ENCODE peak calls at places on chromosomes 11 and 22, in nine cellular contexts. U, G, O, T, C, V, W, N and K are unnamed samples.

GRCh38 chr22:17842386-17842785 is 68.1 kb upstream of the BID start:
- DNase-seq in C (peak), V (peak), G (no peak), N (peak), W (no peak), O (peak), U (no peak), T (no peak), K (peak)

GRCh38 chr11:83661491-83662350 is 375.6 kb upstream of the CCDC90B start:
- DNase-seq in O (no peak), C (no peak), W (no peak), V (no peak), N (no peak), T (no peak), G (no peak), U (no peak), K (no peak)

GRCh38 chr22:44840611-44841322 is 88.4 kb downstream of the ARHGAP8 start:
- DNase-seq in N (no peak), U (no peak), W (no peak), O (no peak), V (no peak), T (no peak), G (no peak), C (no peak), K (no peak)

GRCh38 chr11:8814209-8814922 is 96.6 kb upstream of the AKIP1 start:
- DNase-seq in W (no peak), O (no peak), N (no peak), U (peak), T (no peak), V (no peak), C (no peak), G (no peak), K (no peak)

GRCh38 chr11:28463826-28464225 is 355.6 kb downstream of the METTL15 start:
- DNase-seq in V (no peak), T (no peak), W (no peak), O (no peak), N (no peak), U (no peak), C (no peak), G (no peak), K (no peak)

GRCh38 chr22:42895087-42895486 is 38.0 kb upstream of the ARFGAP3 start:
- DNase-seq in T (no peak), V (no peak), U (no peak), C (peak), N (no peak), W (no peak), G (no peak), O (no peak), K (no peak)

GRCh38 chr11:48036466-48036865 is 56.1 kb downstream of the PTPRJ start:
- DNase-seq in T (no peak), C (no peak), G (no peak), V (no peak), N (no peak), U (no peak), O (no peak), W (no peak), K (no peak)

GRCh38 chr11:115220881-115221280 is 283.3 kb downstream of the CADM1 start:
- DNase-seq in N (no peak), U (no peak), C (no peak), T (no peak), G (no peak), O (no peak), W (no peak), V (no peak), K (no peak)

GRCh38 chr11:11966826-11967668 is 41.4 kb downstream of the DKK3 start:
- DNase-seq in O (peak), T (peak), V (peak), C (peak), G (peak), W (peak), N (peak), U (peak), K (peak)

GRCh38 chr11:118694185-118694584 is 14.7 kb upstream of the TREH start:
- DNase-seq in C (no peak), O (no peak), N (no peak), W (no peak), U (no peak), T (no peak), G (no peak), V (no peak), K (no peak)

GRCh38 chr11:95884364-95884763 is 39.5 kb downstream of the MTMR2 start:
- DNase-seq in T (no peak), V (no peak), O (no peak), N (no peak), C (no peak), U (no peak), G (no peak), W (no peak), K (no peak)

GRCh38 chr11:70662691-70663098 is 264.4 kb downstream of the CTTN start:
- DNase-seq in G (no peak), U (no peak), O (no peak), N (no peak), V (no peak), C (no peak), T (no peak), W (no peak), K (no peak)

GRCh38 chr22:26887456-26887855 is 230.1 kb downstream of the MIAT start:
- DNase-seq in U (peak), W (no peak), V (no peak), T (no peak), C (no peak), G (no peak), O (no peak), N (no peak), K (no peak)

GRCh38 chr11:116170526-116171120 is 602.2 kb downstream of the BUD13 start:
- DNase-seq in G (no peak), W (no peak), T (no peak), V (no peak), U (no peak), O (no peak), N (no peak), C (no peak), K (no peak)

GRCh38 chr22:41925783-41926460 is 684 bp downstream of the TNFRSF13C start:
- DNase-seq in U (no peak), T (no peak), N (no peak), G (peak), V (peak), C (no peak), O (peak), W (peak), K (peak)

GRCh38 chr11:35418847-35419712 is at the start of gene SLC1A2:
- DNase-seq in V (no peak), W (no peak), T (peak), C (peak), N (no peak), O (peak), U (no peak), G (peak), K (no peak)

GRCh38 chr11:9341638-9342137 is 27.3 kb upstream of the TMEM41B start:
- DNase-seq in G (no peak), W (no peak), T (no peak), O (no peak), C (no peak), U (no peak), V (no peak), N (no peak), K (peak)

GRCh38 chr11:112223125-112223524 is 3.1 kb upstream of the PTS start:
- DNase-seq in O (no peak), C (no peak), T (no peak), U (no peak), V (no peak), W (no peak), N (no peak), G (no peak), K (no peak)

GRCh38 chr11:118570787-118571186 is 1.4 kb upstream of the ARCN1 start:
- DNase-seq in C (no peak), T (no peak), U (no peak), G (no peak), N (no peak), V (no peak), W (no peak), O (no peak), K (no peak)

GRCh38 chr11:128690746-128691091 is 3.2 kb upstream of the FLI1 start:
- DNase-seq in G (no peak), W (no peak), C (no peak), O (peak), V (no peak), U (no peak), T (no peak), N (no peak), K (peak)

GRCh38 chr11:122020902-122021301 is 95.1 kb downstream of the BLID start:
- DNase-seq in W (peak), C (no peak), V (no peak), O (no peak), N (no peak), U (no peak), G (no peak), T (no peak), K (no peak)

GRCh38 chr11:130002846-130003716 is 446 bp upstream of the PRDM10 start:
- DNase-seq in T (peak), U (peak), N (peak), O (peak), G (peak), W (peak), V (peak), C (peak), K (peak)

GRCh38 chr11:93905384-93905783 is 55.0 kb upstream of the VSTM5 start:
- DNase-seq in C (no peak), N (no peak), W (no peak), G (no peak), U (no peak), T (no peak), V (no peak), O (no peak), K (no peak)

GRCh38 chr22:48902983-48903650 is 924.6 kb downstream of the BRD1 start:
- DNase-seq in N (no peak), G (no peak), W (no peak), T (no peak), V (no peak), O (peak), C (no peak), U (no peak), K (no peak)

GRCh38 chr11:128262463-128263345 is 324.7 kb downstream of the ETS1 start:
- DNase-seq in O (no peak), W (no peak), V (no peak), G (no peak), N (no peak), C (no peak), T (no peak), U (no peak), K (no peak)

GRCh38 chr11:132793831-132794230 is 738.5 kb downstream of the OPCML start:
- DNase-seq in O (no peak), U (no peak), G (no peak), T (no peak), V (no peak), W (no peak), C (no peak), N (no peak), K (no peak)

GRCh38 chr22:45546333-45547015 is 43.8 kb downstream of the FBLN1 start:
- DNase-seq in U (no peak), C (no peak), N (no peak), V (no peak), O (no peak), T (no peak), G (no peak), W (no peak), K (no peak)

GRCh38 chr22:29079218-29079901 is 6.5 kb downstream of the KREMEN1 start:
- DNase-seq in V (no peak), G (no peak), O (no peak), U (no peak), N (no peak), W (no peak), T (no peak), C (no peak), K (no peak)

GRCh38 chr11:107947904-107948303 is 19.7 kb downstream of the RAB39A start:
- DNase-seq in T (no peak), N (no peak), U (no peak), C (no peak), W (no peak), G (no peak), O (no peak), V (no peak), K (no peak)

GRCh38 chr11:109680127-109680526 is 258.1 kb downstream of the C11orf87 start:
- DNase-seq in W (no peak), G (no peak), N (no peak), V (no peak), O (no peak), T (no peak), C (no peak), U (no peak), K (no peak)

GRCh38 chr11:108758458-108758857 is 93.6 kb downstream of the DDX10 start:
- DNase-seq in C (no peak), N (no peak), W (peak), G (no peak), T (no peak), U (no peak), V (no peak), O (no peak), K (no peak)

GRCh38 chr22:35310556-35311550 is 11.2 kb downstream of the TOM1 start:
- DNase-seq in C (no peak), T (no peak), U (no peak), G (peak), O (no peak), W (no peak), N (no peak), V (no peak), K (peak)

GRCh38 chr22:17098379-17098819 is 13.6 kb downstream of the IL17RA start:
- DNase-seq in O (no peak), C (no peak), V (no peak), W (no peak), T (no peak), N (no peak), G (no peak), U (no peak), K (peak)

GRCh38 chr22:45965565-45965962 is 11.4 kb downstream of the WNT7B start:
- DNase-seq in O (no peak), U (no peak), N (no peak), T (no peak), V (no peak), W (no peak), C (no peak), G (no peak), K (no peak)

GRCh38 chr11:129694538-129694937 is 121.1 kb upstream of the TMEM45B start:
- DNase-seq in T (no peak), W (no peak), C (no peak), U (peak), O (no peak), V (no peak), G (no peak), N (no peak), K (no peak)

GRCh38 chr22:26589845-26590524 is at the start of gene TPST2:
- DNase-seq in C (peak), W (peak), G (peak), U (peak), T (peak), N (peak), V (peak), O (peak), K (peak)

GRCh38 chr11:615453-616319 is at the start of gene IRF7:
- DNase-seq in U (peak), C (peak), N (peak), W (peak), G (peak), T (peak), O (peak), V (peak), K (peak)
- TF ChIP-seq POLR2A in U (peak), C (peak), N (peak), W (no peak), G (peak), T (peak), O (peak), V (no peak), K (peak)

DNA sequence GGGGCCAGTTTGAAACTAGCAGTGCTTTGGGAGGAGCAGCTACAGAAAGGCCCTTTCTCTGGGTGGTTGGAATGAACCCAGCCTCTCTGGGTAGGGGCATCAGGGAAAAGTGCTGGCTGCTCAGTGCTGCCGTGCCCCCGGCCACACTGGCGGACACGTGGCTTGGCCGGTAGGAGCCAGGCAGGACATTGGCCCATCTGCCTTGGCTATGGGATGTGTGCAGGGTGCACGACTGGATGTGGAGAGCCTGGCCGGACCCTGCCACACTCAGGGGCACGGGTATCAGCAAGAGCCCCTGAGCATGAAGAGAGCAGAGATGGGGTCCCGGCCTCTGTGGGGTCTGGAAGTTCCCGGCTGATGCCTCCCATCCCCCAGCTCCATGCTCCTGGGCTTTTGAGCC is 46.6 kb downstream of the TPCN2 start:
- DNase-seq in W (no peak), N (no peak), V (no peak), U (no peak), T (no peak), C (no peak), G (no peak), O (no peak), K (no peak)
- TF ChIP-seq POLR2A in W (no peak), N (no peak), V (no peak), U (no peak), T (no peak), C (no peak), G (no peak), O (no peak), K (no peak)

DNA sequence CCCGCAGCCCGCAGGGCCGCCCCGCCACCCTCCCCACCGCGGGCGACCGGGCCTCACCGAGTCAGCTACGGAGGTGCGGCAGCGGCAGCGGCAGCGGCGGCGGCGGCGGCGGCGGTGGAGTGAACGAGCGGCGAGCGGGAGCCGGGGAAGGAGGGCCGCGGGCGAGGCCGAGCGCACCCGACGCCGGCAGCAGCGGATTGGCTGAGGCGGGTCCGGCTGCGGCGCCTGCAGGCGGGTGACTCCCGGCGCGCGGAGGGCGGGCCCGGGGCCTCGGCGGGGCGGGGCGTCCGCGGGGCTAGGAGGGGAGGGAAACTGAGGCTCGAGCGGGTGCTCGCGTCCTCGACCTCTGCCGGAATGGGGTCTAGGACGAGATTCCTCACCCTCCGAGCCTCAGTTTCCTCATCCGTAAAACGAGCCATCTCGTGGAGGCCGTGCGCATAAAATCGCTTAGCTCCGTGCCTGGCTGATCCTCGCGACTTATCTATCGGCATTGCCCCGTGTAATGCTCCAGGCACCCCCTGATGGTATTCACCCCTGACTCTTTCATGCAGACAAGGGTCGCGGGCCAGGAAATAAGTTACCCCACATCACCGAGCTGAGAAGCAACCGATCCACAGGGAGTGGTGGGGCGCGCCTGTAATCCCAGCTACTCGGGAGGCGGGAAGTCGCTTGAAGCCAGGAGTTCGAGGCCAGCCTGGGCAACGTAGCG is at the start of gene CPT1A:
- DNase-seq in G (peak), N (peak), O (peak), C (peak), W (peak), T (peak), V (peak), U (peak), K (peak)
- TF ChIP-seq POLR2A in G (peak), N (peak), O (peak), C (no peak), W (peak), T (peak), V (no peak), U (peak), K (no peak)

GRCh38 chr22:19689408-19689807 is 24.9 kb upstream of the SEPTIN5 start:
- DNase-seq in W (no peak), G (no peak), C (no peak), N (no peak), U (no peak), V (no peak), O (no peak), T (no peak), K (peak)

GRCh38 chr22:19691007-19691720 is 23.1 kb upstream of the SEPTIN5 start:
- DNase-seq in N (no peak), V (no peak), U (no peak), G (no peak), C (no peak), T (no peak), O (no peak), W (no peak), K (no peak)

GRCh38 chr22:19686946-19687345 is 27.4 kb upstream of the SEPTIN5 start:
- DNase-seq in C (no peak), U (no peak), T (no peak), V (no peak), W (no peak), O (no peak), N (no peak), G (no peak), K (peak)

GRCh38 chr22:19687561-19688300 is 26.6 kb upstream of the SEPTIN5 start:
- DNase-seq in U (no peak), O (no peak), G (no peak), W (no peak), T (no peak), N (no peak), C (no peak), V (no peak), K (peak)

DNA sequence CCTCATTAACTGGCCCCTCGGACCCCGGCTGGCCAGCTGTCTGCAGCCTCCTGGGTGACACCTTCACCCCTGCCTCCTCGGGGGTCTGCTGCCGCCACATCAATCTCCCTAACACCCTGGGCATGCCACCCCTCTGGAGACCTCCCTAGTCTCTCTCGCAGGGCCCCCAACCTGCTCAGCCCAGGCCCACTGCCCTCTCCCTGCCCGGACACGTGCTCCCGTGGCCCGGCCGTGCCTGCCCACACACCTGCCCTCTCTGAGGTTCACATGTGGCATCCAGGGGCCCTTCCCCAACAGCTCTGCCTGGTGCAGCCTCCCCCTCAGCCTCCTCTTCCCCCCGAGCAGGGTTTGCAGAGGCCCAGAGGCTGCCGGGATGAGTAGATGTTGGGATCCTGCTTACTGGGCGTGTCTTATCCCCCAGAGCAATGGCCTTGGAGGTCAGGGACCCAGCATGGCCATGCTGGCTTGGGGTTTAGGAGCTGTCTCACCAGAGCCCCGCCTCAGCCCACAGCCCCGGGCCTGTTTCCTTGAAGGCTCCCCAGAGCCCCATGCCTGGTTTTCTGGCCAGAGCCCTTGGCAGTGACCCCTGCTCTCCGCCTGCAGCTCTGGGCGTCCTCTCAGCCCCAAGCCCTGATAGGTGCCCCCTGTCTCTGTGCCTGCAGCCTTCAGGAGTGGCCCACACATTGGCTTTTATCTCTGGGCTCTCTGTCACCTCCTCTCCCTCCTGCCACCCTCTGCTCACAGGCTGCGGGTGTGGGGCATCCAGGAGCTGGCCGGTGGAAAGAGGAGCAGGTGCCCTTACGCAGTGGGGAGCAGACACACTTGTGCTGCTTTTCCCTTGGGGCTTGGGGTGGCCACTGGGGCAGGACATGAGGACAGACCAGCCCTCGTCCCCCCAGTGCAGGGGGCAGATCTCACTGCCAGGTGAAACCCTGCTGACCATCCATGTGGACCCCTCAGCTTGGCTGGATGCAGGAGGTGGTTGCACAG is 25.7 kb upstream of the SEPTIN5 start:
- DNase-seq in U (no peak), V (no peak), W (no peak), N (no peak), O (no peak), C (no peak), G (no peak), T (no peak), K (peak)
- TF ChIP-seq POLR2A in U (no peak), V (no peak), W (no peak), N (no peak), O (no peak), C (no peak), G (no peak), T (no peak), K (no peak)

DNA sequence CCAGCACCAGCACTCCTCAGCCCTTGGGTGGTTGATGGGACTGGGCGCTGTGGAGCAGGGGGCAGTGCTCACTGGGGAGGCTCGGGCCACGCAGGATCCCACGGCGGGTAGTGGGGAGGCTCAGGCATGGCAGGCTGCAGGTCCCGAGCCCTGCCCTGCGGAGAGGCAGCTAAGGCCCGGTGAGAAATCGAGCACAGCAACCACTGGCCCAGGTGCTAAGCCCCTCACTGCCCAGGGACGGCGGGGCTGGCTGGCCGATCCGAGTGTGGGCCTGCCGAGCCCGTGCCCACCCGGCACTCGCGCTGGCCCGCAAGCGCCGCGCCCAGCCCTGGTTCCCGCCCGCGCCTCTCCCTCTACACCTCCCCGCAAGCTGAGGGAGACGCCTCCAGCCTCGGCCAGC is 56.0 kb upstream of the ZNF195 start:
- DNase-seq in C (no peak), U (no peak), W (no peak), O (no peak), G (no peak), V (no peak), N (no peak), T (no peak), K (no peak)
- TF ChIP-seq POLR2A in C (no peak), U (no peak), W (no peak), O (no peak), G (no peak), V (no peak), N (no peak), T (no peak), K (no peak)